ENCODE peak calls at places on chromosomes 6 and 20, in ten cellular contexts. N is effector memory CD4-positive, alpha-beta T cell; D is transverse colon; J is upper lobe of right lung; X is left ventricle myocardium inferior; L is AG10803; U is GM23248; Z is neural progenitor cell; C is adipocyte; E is CD4-positive, CD25-positive, alpha-beta regulatory T cell. V is an unnamed sample.

GRCh38 chr6:90072961-90073464 is 178.7 kb downstream of the GJA10 start:
- DNase-seq in E (peak; percentile 28), U (no peak), Z (no peak), C (no peak), D (no peak), X (no peak), N (no peak), L (peak; percentile 6), J (no peak), V (no peak)

GRCh38 chr6:10411131-10411914 is 3.6 kb downstream of the TFAP2A start:
- DNase-seq in D (no peak), Z (peak; percentile 46), C (peak; percentile 69), L (no peak), U (peak; percentile 67), E (no peak), N (no peak), J (no peak), X (no peak), V (no peak)

GRCh38 chr6:34120953-34121675 is 24.8 kb downstream of the GRM4 start:
- DNase-seq in U (no peak), J (no peak), D (no peak), L (no peak), X (no peak), Z (peak; percentile 41), C (no peak), N (no peak), E (no peak), V (no peak)

GRCh38 chr6:122494665-122495272 is 23.2 kb upstream of the SERINC1 start:
- DNase-seq in N (no peak), X (no peak), D (peak; percentile 12), U (no peak), E (no peak), C (no peak), L (no peak), Z (no peak), J (no peak), V (no peak)

GRCh38 chr6:13615802-13616140 is 636 bp downstream of the NOL7 start:
- DNase-seq in D (peak; percentile 63), E (peak; percentile 38), Z (peak; percentile 71), X (peak; percentile 53), U (peak; percentile 87), J (peak; percentile 79), C (peak; percentile 82), L (peak; percentile 52), N (peak; percentile 19), V (no peak)

GRCh38 chr6:41939091-41939847 is 2.3 kb downstream of the CCND3 start:
- DNase-seq in U (peak; percentile 70), Z (peak; percentile 50), X (peak; percentile 49), L (peak; percentile 62), E (peak; percentile 33), J (peak; percentile 83), N (no peak), C (peak; percentile 80), D (peak; percentile 29), V (no peak)

GRCh38 chr6:166600932-166601331 is 14.5 kb upstream of the RAMACL start:
- DNase-seq in D (no peak), U (no peak), X (no peak), Z (no peak), J (no peak), C (peak; percentile 31), L (no peak), E (no peak), N (no peak), V (no peak)

GRCh38 chr6:113654396-113654795 is 202.7 kb upstream of the MARCKS start:
- DNase-seq in U (peak; percentile 86), Z (no peak), L (peak; percentile 82), D (peak; percentile 39), N (no peak), J (peak; percentile 91), E (no peak), X (peak; percentile 32), C (peak; percentile 83), V (no peak)

GRCh38 chr6:27726620-27727023 is 185.6 kb downstream of the OR2B2 start:
- DNase-seq in D (no peak), E (no peak), X (no peak), C (peak; percentile 2), J (no peak), L (no peak), Z (no peak), N (no peak), U (no peak), V (no peak)

GRCh38 chr6:72084992-72085569 is 198.7 kb downstream of the RIMS1 start:
- DNase-seq in X (no peak), Z (peak; percentile 15), L (peak; percentile 34), E (peak; percentile 17), D (no peak), C (peak; percentile 76), J (no peak), U (peak; percentile 46), N (no peak), V (peak; percentile 4)

GRCh38 chr6:142841915-142842314 is 103.1 kb downstream of the HIVEP2 start:
- DNase-seq in Z (no peak), X (no peak), C (peak; percentile 15), N (no peak), D (no peak), U (no peak), J (no peak), E (peak; percentile 33), L (no peak), V (no peak)

GRCh38 chr6:170102582-170103481 is 188.0 kb downstream of the DLL1 start:
- DNase-seq in E (no peak), L (no peak), C (no peak), X (no peak), D (peak; percentile 1), N (no peak), J (peak; percentile 50), U (no peak), Z (no peak), V (no peak)

GRCh38 chr6:32126880-32127279 is 1.2 kb downstream of the ATF6B start:
- DNase-seq in J (no peak), Z (no peak), D (no peak), L (no peak), X (no peak), C (no peak), N (no peak), E (no peak), U (peak; percentile 46), V (no peak)

GRCh38 chr20:891121-892080 is 24.7 kb downstream of the ANGPT4 start:
- DNase-seq in D (no peak), L (no peak), U (no peak), X (peak; percentile 67), E (no peak), C (no peak), J (no peak), Z (no peak), N (no peak), V (no peak)

GRCh38 chr6:51814418-51814817 is 273.0 kb downstream of the PKHD1 start:
- DNase-seq in J (no peak), D (no peak), E (no peak), C (no peak), Z (no peak), X (no peak), N (no peak), U (no peak), L (no peak), V (no peak)

GRCh38 chr6:54060286-54060685 is 51.0 kb upstream of the MLIP start:
- DNase-seq in U (peak; percentile 47), N (no peak), Z (no peak), L (peak; percentile 59), X (no peak), E (no peak), D (no peak), J (no peak), C (peak; percentile 41), V (no peak)

GRCh38 chr6:120869397-120869796 is 464.9 kb downstream of the TBC1D32 start:
- DNase-seq in D (no peak), U (peak; percentile 2), N (no peak), Z (peak; percentile 50), X (no peak), J (no peak), C (peak; percentile 2), E (no peak), L (no peak), V (no peak)

DNA sequence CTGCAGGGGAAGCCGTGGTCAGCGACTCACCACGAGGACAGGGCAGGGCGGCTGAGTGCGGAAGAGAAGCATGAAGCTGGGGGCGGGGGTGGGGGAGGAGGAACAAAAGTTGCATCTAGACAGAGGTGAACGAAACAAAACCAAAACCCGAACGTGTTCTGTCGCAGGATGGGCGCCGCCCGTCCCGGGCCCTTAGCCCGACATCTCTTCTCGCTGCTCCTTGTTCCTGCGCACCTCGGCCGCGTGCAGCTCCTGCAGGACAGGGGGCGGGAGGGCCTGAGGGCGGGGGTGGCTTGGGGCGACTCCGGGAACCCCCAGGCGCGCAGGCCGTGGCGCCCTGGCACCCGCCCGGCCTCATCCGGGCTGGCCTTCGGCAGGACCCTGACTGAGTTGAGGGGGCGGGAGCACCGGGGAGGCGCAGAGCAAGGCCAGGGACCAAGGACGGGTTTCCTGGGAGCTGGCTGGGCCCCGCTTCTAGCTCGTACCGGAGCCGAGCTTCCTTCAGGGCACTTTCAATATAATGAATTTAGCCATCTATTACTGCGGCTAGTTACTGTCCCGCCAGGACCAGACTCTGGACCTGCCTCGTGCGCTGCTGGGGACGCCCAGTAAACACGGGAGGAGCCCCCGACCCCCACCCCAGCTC is 12.0 kb downstream of the STMN3 start:
- DNase-seq in J (no peak), E (peak; percentile 82), Z (no peak), D (peak; percentile 41), U (no peak), C (no peak), X (no peak), L (no peak), N (peak; percentile 27), V (no peak)
- H3K4me3 ChIP-seq in J (peak overlapping the region; percentile 69), E (peak overlapping the region; percentile 64), Z (peak overlapping the region; percentile 37), D (peak overlapping the region; percentile 61), U (peak overlapping the region; percentile 41), C (peak overlapping the region; percentile 68), X (peak overlapping the region; percentile 74), L (peak overlapping the region; percentile 36), N (peak overlapping the region; percentile 90), V (peak overlapping the region; percentile 66)

GRCh38 chr6:46490425-46491200 is 636 bp downstream of the RCAN2 start:
- DNase-seq in D (peak; percentile 45), J (peak; percentile 65), E (no peak), N (no peak), U (peak; percentile 70), C (peak; percentile 66), L (no peak), X (peak; percentile 44), Z (peak; percentile 87), V (no peak)
- H3K4me3 ChIP-seq in D (peak overlapping the region; percentile 64), J (peak overlapping the region; percentile 65), E (no peak overlapping the region), N (peak overlapping the region; percentile 44), U (peak overlapping the region; percentile 79), C (peak overlapping the region; percentile 83), L (peak overlapping the region; percentile 73), X (peak overlapping the region; percentile 72), Z (peak overlapping the region; percentile 71), V (no peak overlapping the region)

DNA sequence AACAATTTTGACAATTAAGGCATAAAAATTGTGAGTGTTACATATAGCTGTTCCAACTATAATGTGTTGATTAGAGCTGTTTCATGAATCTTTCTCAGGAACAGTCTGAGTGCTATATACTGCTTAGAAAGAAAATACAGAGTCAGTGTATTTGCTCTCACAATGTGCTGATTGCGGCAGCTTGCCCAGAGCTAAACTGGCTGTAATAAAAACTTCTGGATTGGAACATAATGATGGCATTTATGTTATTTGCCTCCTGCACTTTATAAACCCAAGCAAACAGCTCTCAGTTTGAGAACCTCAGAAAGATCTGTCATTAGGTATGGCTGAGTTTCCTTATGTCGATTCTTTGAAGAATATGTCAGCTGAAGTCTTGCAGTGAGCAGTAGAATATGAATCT is 29.5 kb downstream of the FLRT3 start:
- DNase-seq in U (no peak), L (no peak), Z (no peak), C (no peak), D (peak; percentile 15), E (no peak), J (no peak), X (no peak), N (no peak), V (no peak)
- H3K4me3 ChIP-seq in U (no peak overlapping the region), L (no peak overlapping the region), Z (no peak overlapping the region), C (no peak overlapping the region), D (no peak overlapping the region), E (no peak overlapping the region), J (no peak overlapping the region), X (no peak overlapping the region), N (no peak overlapping the region), V (no peak overlapping the region)

GRCh38 chr6:131758920-131759319 is 48.1 kb upstream of the CTAGE9 start:
- DNase-seq in N (no peak), E (no peak), U (peak; percentile 26), X (no peak), Z (no peak), J (no peak), D (no peak), L (peak; percentile 73), C (no peak), V (no peak)
- H3K4me3 ChIP-seq in N (no peak overlapping the region), E (no peak overlapping the region), U (no peak overlapping the region), X (no peak overlapping the region), Z (no peak overlapping the region), J (no peak overlapping the region), D (no peak overlapping the region), L (no peak overlapping the region), C (no peak overlapping the region), V (no peak overlapping the region)

V was measured in GM12864.